ENCODE peak calls at places on chromosomes 4 and X, in seven cellular contexts. One of them, this sample, is unnamed.

GRCh38 chrX:34654939-34655338 is 2.1 kb downstream of the TMEM47 start:
- DNase-seq in substantia nigra: no peak
- DNase-seq in WTC11: no peak
- DNase-seq in body of pancreas: no peak
- DNase-seq in NCI-H1436: no peak
- DNase-seq in fibroblast of the aortic adventitia: peak; percentile 28
- DNase-seq in iPS-NIHi11: no peak
- DNase-seq in this sample: no peak

GRCh38 chrX:104742345-104742744 is 176.3 kb downstream of the IL1RAPL2 start:
- DNase-seq in iPS-NIHi11: no peak
- DNase-seq in WTC11: no peak
- DNase-seq in fibroblast of the aortic adventitia: no peak
- DNase-seq in body of pancreas: no peak
- DNase-seq in substantia nigra: no peak
- DNase-seq in NCI-H1436: no peak
- DNase-seq in this sample: no peak

GRCh38 chr4:83855044-83855443 is 319.1 kb downstream of the GPAT3 start:
- DNase-seq in fibroblast of the aortic adventitia: peak; percentile 96
- DNase-seq in substantia nigra: no peak
- DNase-seq in iPS-NIHi11: no peak
- DNase-seq in WTC11: no peak
- DNase-seq in NCI-H1436: no peak
- DNase-seq in body of pancreas: no peak
- DNase-seq in this sample: no peak

GRCh38 chr4:99078931-99079624 is 9.5 kb downstream of the ADH5 start:
- DNase-seq in NCI-H1436: no peak
- DNase-seq in WTC11: no peak
- DNase-seq in body of pancreas: no peak
- DNase-seq in iPS-NIHi11: no peak
- DNase-seq in fibroblast of the aortic adventitia: no peak
- DNase-seq in substantia nigra: no peak
- DNase-seq in this sample: no peak

GRCh38 chr4:184328022-184328736 is 110.5 kb upstream of the ENPP6 start:
- DNase-seq in body of pancreas: no peak
- DNase-seq in substantia nigra: no peak
- DNase-seq in WTC11: no peak
- DNase-seq in NCI-H1436: no peak
- DNase-seq in iPS-NIHi11: no peak
- DNase-seq in fibroblast of the aortic adventitia: no peak
- DNase-seq in this sample: no peak

GRCh38 chr4:122229857-122230256 is 77.7 kb downstream of the BLTP1 start:
- DNase-seq in WTC11: no peak
- DNase-seq in substantia nigra: no peak
- DNase-seq in NCI-H1436: no peak
- DNase-seq in body of pancreas: no peak
- DNase-seq in fibroblast of the aortic adventitia: no peak
- DNase-seq in iPS-NIHi11: no peak
- DNase-seq in this sample: no peak

GRCh38 chr4:86092684-86093083 is 267.2 kb downstream of the MAPK10 start:
- DNase-seq in WTC11: no peak
- DNase-seq in fibroblast of the aortic adventitia: peak; percentile 90
- DNase-seq in iPS-NIHi11: no peak
- DNase-seq in body of pancreas: no peak
- DNase-seq in NCI-H1436: no peak
- DNase-seq in substantia nigra: no peak
- DNase-seq in this sample: no peak

GRCh38 chr4:112289407-112290253 is 3.9 kb upstream of the TIFA start:
- DNase-seq in iPS-NIHi11: no peak
- DNase-seq in substantia nigra: no peak
- DNase-seq in body of pancreas: no peak
- DNase-seq in WTC11: no peak
- DNase-seq in fibroblast of the aortic adventitia: no peak
- DNase-seq in NCI-H1436: no peak
- DNase-seq in this sample: no peak

GRCh38 chr4:20395160-20395773 is 143.6 kb downstream of the SLIT2 start:
- DNase-seq in body of pancreas: peak; percentile 24
- DNase-seq in fibroblast of the aortic adventitia: peak; percentile 53
- DNase-seq in NCI-H1436: no peak
- DNase-seq in iPS-NIHi11: peak; percentile 65
- DNase-seq in substantia nigra: no peak
- DNase-seq in WTC11: peak; percentile 73
- DNase-seq in this sample: peak; percentile 38

GRCh38 chr4:6424425-6424824 is 48.0 kb downstream of the PPP2R2C start:
- DNase-seq in fibroblast of the aortic adventitia: no peak
- DNase-seq in iPS-NIHi11: no peak
- DNase-seq in WTC11: no peak
- DNase-seq in body of pancreas: no peak
- DNase-seq in NCI-H1436: no peak
- DNase-seq in substantia nigra: no peak
- DNase-seq in this sample: no peak

GRCh38 chr4:41573458-41574129 is 35.6 kb downstream of the LIMCH1 start:
- DNase-seq in body of pancreas: no peak
- DNase-seq in WTC11: no peak
- DNase-seq in NCI-H1436: no peak
- DNase-seq in substantia nigra: no peak
- DNase-seq in fibroblast of the aortic adventitia: peak; percentile 6
- DNase-seq in iPS-NIHi11: no peak
- DNase-seq in this sample: no peak

This sample was measured in stomach.